ENCODE peak calls at places on chromosomes 12 and 14, in ten cellular contexts. One of them, this sample, is unnamed.
A peak's percentile ranks its signal among the peaks of the same experiment; 100 is the strongest.

GRCh38 chr14:105490572-105491365 is at the start of gene TEDC1:
- DNase-seq in right atrium auricular region: peak; percentile 100
- DNase-seq in stomach: peak; percentile 100
- DNase-seq in tibial artery: peak; percentile 100
- DNase-seq in A549: peak; percentile 100
- DNase-seq in suprapubic skin: peak; percentile 100
- DNase-seq in psoas muscle: peak; percentile 100
- DNase-seq in HCT116: peak; percentile 100
- DNase-seq in HepG2: peak; percentile 99
- DNase-seq in foreskin keratinocyte: peak; percentile 100
- DNase-seq in this sample: peak; percentile 98

GRCh38 chr12:90836689-90837088 is 118.3 kb downstream of the CCER1 start:
- DNase-seq in tibial artery: no peak
- DNase-seq in psoas muscle: no peak
- DNase-seq in foreskin keratinocyte: no peak
- DNase-seq in A549: no peak
- DNase-seq in HCT116: no peak
- DNase-seq in HepG2: no peak
- DNase-seq in right atrium auricular region: no peak
- DNase-seq in suprapubic skin: no peak
- DNase-seq in stomach: no peak
- DNase-seq in this sample: no peak

GRCh38 chr14:74302160-74302628 is 540 bp downstream of the ABCD4 start:
- DNase-seq in psoas muscle: no peak
- DNase-seq in stomach: no peak
- DNase-seq in A549: peak; percentile 51
- DNase-seq in right atrium auricular region: no peak
- DNase-seq in foreskin keratinocyte: peak; percentile 52
- DNase-seq in suprapubic skin: no peak
- DNase-seq in HCT116: no peak
- DNase-seq in HepG2: peak; percentile 58
- DNase-seq in tibial artery: no peak
- DNase-seq in this sample: peak; percentile 55

GRCh38 chr12:104411826-104412626 is 44.7 kb upstream of the CHST11 start:
- DNase-seq in stomach: no peak
- DNase-seq in HCT116: no peak
- DNase-seq in suprapubic skin: no peak
- DNase-seq in psoas muscle: no peak
- DNase-seq in tibial artery: no peak
- DNase-seq in HepG2: no peak
- DNase-seq in right atrium auricular region: no peak
- DNase-seq in foreskin keratinocyte: peak; percentile 32
- DNase-seq in A549: no peak
- DNase-seq in this sample: peak; percentile 17

GRCh38 chr14:71594828-71595227 is 337.4 kb upstream of the RGS6 start:
- DNase-seq in HCT116: no peak
- DNase-seq in stomach: no peak
- DNase-seq in right atrium auricular region: no peak
- DNase-seq in tibial artery: no peak
- DNase-seq in foreskin keratinocyte: no peak
- DNase-seq in psoas muscle: no peak
- DNase-seq in A549: no peak
- DNase-seq in suprapubic skin: no peak
- DNase-seq in HepG2: no peak
- DNase-seq in this sample: no peak

GRCh38 chr12:100229036-100229635 is 28.5 kb downstream of the ACTR6 start:
- DNase-seq in psoas muscle: no peak
- DNase-seq in A549: peak; percentile 60
- DNase-seq in foreskin keratinocyte: peak; percentile 52
- DNase-seq in stomach: no peak
- DNase-seq in tibial artery: no peak
- DNase-seq in HCT116: peak; percentile 15
- DNase-seq in HepG2: peak; percentile 28
- DNase-seq in suprapubic skin: no peak
- DNase-seq in right atrium auricular region: no peak
- DNase-seq in this sample: no peak

GRCh38 chr14:84584526-84584925 is 945.4 kb upstream of the FLRT2 start:
- DNase-seq in right atrium auricular region: no peak
- DNase-seq in foreskin keratinocyte: peak; percentile 18
- DNase-seq in A549: no peak
- DNase-seq in psoas muscle: no peak
- DNase-seq in stomach: no peak
- DNase-seq in suprapubic skin: no peak
- DNase-seq in HepG2: no peak
- DNase-seq in tibial artery: no peak
- DNase-seq in HCT116: no peak
- DNase-seq in this sample: no peak

GRCh38 chr14:69573205-69573840 is 1.3 kb downstream of the CCDC177 start:
- DNase-seq in foreskin keratinocyte: no peak
- DNase-seq in tibial artery: no peak
- DNase-seq in HepG2: no peak
- DNase-seq in stomach: no peak
- DNase-seq in suprapubic skin: no peak
- DNase-seq in psoas muscle: no peak
- DNase-seq in HCT116: no peak
- DNase-seq in right atrium auricular region: no peak
- DNase-seq in A549: peak; percentile 17
- DNase-seq in this sample: no peak

GRCh38 chr12:105226219-105226618 is 9.8 kb downstream of the APPL2 start:
- DNase-seq in stomach: peak; percentile 63
- DNase-seq in right atrium auricular region: peak; percentile 69
- DNase-seq in tibial artery: peak; percentile 86
- DNase-seq in foreskin keratinocyte: no peak
- DNase-seq in HepG2: no peak
- DNase-seq in A549: no peak
- DNase-seq in suprapubic skin: no peak
- DNase-seq in HCT116: no peak
- DNase-seq in psoas muscle: peak; percentile 62
- DNase-seq in this sample: no peak

GRCh38 chr12:118334241-118334640 is 38.5 kb downstream of the TAOK3 start:
- DNase-seq in HCT116: no peak
- DNase-seq in HepG2: no peak
- DNase-seq in tibial artery: no peak
- DNase-seq in A549: no peak
- DNase-seq in right atrium auricular region: no peak
- DNase-seq in suprapubic skin: no peak
- DNase-seq in stomach: no peak
- DNase-seq in psoas muscle: no peak
- DNase-seq in foreskin keratinocyte: no peak
- DNase-seq in this sample: no peak

GRCh38 chr12:76047060-76047459 is 15.5 kb upstream of the PHLDA1 start:
- DNase-seq in A549: no peak
- DNase-seq in psoas muscle: no peak
- DNase-seq in suprapubic skin: no peak
- DNase-seq in right atrium auricular region: no peak
- DNase-seq in stomach: no peak
- DNase-seq in foreskin keratinocyte: no peak
- DNase-seq in tibial artery: no peak
- DNase-seq in HCT116: no peak
- DNase-seq in HepG2: no peak
- DNase-seq in this sample: no peak
- TF ChIP-seq CTCF in A549: no peak
- TF ChIP-seq CTCF in psoas muscle: no peak
- TF ChIP-seq CTCF in suprapubic skin: no peak
- TF ChIP-seq CTCF in right atrium auricular region: no peak
- TF ChIP-seq CTCF in stomach: no peak
- TF ChIP-seq CTCF in foreskin keratinocyte: no peak
- TF ChIP-seq CTCF in tibial artery: no peak
- TF ChIP-seq CTCF in HCT116: no peak
- TF ChIP-seq CTCF in HepG2: no peak
- TF ChIP-seq CTCF in this sample: no peak

GRCh38 chr14:34275038-34275437 is 187.0 kb downstream of the SPTSSA start:
- DNase-seq in right atrium auricular region: no peak
- DNase-seq in HepG2: no peak
- DNase-seq in A549: no peak
- DNase-seq in foreskin keratinocyte: no peak
- DNase-seq in stomach: no peak
- DNase-seq in psoas muscle: no peak
- DNase-seq in tibial artery: no peak
- DNase-seq in suprapubic skin: no peak
- DNase-seq in HCT116: no peak
- DNase-seq in this sample: no peak
- H3K27ac ChIP-seq in right atrium auricular region: no peak overlapping the region
- H3K27ac ChIP-seq in HepG2: no peak overlapping the region
- H3K27ac ChIP-seq in A549: no peak overlapping the region
- H3K27ac ChIP-seq in foreskin keratinocyte: no peak overlapping the region
- H3K27ac ChIP-seq in stomach: no peak overlapping the region
- H3K27ac ChIP-seq in psoas muscle: no peak overlapping the region
- H3K27ac ChIP-seq in tibial artery: no peak overlapping the region
- H3K27ac ChIP-seq in suprapubic skin: no peak overlapping the region
- H3K27ac ChIP-seq in HCT116: no peak overlapping the region
- H3K27ac ChIP-seq in this sample: no peak overlapping the region

DNA sequence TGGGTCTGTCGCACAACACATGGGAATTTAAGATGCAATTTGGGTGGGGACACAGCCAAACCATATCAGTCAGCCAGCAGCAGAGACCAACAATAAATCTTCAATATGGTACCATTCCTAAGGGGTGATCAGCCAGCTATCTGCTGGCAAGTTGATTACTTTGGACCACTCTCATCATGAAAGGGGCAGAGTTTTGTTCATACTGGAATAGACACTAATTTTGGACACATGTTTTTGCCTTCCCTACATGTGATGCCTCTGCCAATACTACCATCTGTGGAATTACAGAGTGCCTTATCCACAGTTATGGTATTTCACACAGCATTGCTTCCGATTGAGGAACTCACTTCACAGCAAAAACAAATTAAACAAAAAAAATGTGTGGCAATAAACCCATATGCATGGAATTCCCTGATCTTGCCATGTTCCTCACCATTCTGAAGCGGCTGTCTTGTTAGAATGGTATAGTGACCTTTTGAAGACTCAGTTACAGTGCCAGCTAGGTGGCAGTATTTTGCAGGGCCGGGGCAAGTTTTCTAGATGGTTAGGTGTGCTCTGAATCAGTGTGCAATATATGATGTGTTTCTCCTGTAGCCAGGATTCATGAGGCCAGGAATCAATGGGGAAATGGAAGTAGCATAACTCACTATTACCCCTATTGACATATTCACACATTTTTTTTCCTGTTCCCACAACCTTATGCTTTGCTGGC is 179.0 kb upstream of the IGF1 start:
- DNase-seq in psoas muscle: no peak
- DNase-seq in foreskin keratinocyte: no peak
- DNase-seq in suprapubic skin: no peak
- DNase-seq in right atrium auricular region: no peak
- DNase-seq in HCT116: no peak
- DNase-seq in stomach: no peak
- DNase-seq in HepG2: no peak
- DNase-seq in tibial artery: no peak
- DNase-seq in A549: peak; percentile 6
- DNase-seq in this sample: no peak
- TF ChIP-seq CTCF in psoas muscle: no peak
- TF ChIP-seq CTCF in foreskin keratinocyte: no peak
- TF ChIP-seq CTCF in suprapubic skin: no peak
- TF ChIP-seq CTCF in right atrium auricular region: no peak
- TF ChIP-seq CTCF in HCT116: peak; percentile 47
- TF ChIP-seq CTCF in stomach: no peak
- TF ChIP-seq CTCF in HepG2: peak; percentile 23
- TF ChIP-seq CTCF in tibial artery: no peak
- TF ChIP-seq CTCF in A549: no peak
- TF ChIP-seq CTCF in this sample: no peak

GRCh38 chr12:53065975-53066593 is 13.1 kb downstream of the SPRYD3 start:
- DNase-seq in stomach: peak; percentile 84
- DNase-seq in A549: peak; percentile 80
- DNase-seq in tibial artery: peak; percentile 92
- DNase-seq in HCT116: peak; percentile 60
- DNase-seq in psoas muscle: peak; percentile 93
- DNase-seq in foreskin keratinocyte: no peak
- DNase-seq in suprapubic skin: peak; percentile 93
- DNase-seq in HepG2: peak; percentile 57
- DNase-seq in right atrium auricular region: peak; percentile 86
- DNase-seq in this sample: peak; percentile 88

GRCh38 chr12:53064613-53065415 is 14.4 kb downstream of the SPRYD3 start:
- DNase-seq in stomach: no peak
- DNase-seq in HCT116: no peak
- DNase-seq in tibial artery: peak; percentile 74
- DNase-seq in suprapubic skin: no peak
- DNase-seq in right atrium auricular region: no peak
- DNase-seq in A549: no peak
- DNase-seq in foreskin keratinocyte: no peak
- DNase-seq in HepG2: no peak
- DNase-seq in psoas muscle: peak; percentile 59
- DNase-seq in this sample: no peak

GRCh38 chr12:53063708-53064612 is 14.1 kb downstream of the TNS2 start:
- DNase-seq in tibial artery: peak; percentile 95
- DNase-seq in psoas muscle: peak; percentile 80
- DNase-seq in HepG2: no peak
- DNase-seq in right atrium auricular region: peak; percentile 86
- DNase-seq in foreskin keratinocyte: no peak
- DNase-seq in HCT116: no peak
- DNase-seq in stomach: no peak
- DNase-seq in A549: no peak
- DNase-seq in suprapubic skin: peak; percentile 82
- DNase-seq in this sample: no peak

GRCh38 chr12:53066594-53066978 is 12.6 kb downstream of the SPRYD3 start:
- DNase-seq in stomach: peak; percentile 22
- DNase-seq in HCT116: no peak
- DNase-seq in right atrium auricular region: peak; percentile 59
- DNase-seq in HepG2: no peak
- DNase-seq in A549: no peak
- DNase-seq in psoas muscle: no peak
- DNase-seq in suprapubic skin: peak; percentile 64
- DNase-seq in tibial artery: no peak
- DNase-seq in foreskin keratinocyte: no peak
- DNase-seq in this sample: no peak

DNA sequence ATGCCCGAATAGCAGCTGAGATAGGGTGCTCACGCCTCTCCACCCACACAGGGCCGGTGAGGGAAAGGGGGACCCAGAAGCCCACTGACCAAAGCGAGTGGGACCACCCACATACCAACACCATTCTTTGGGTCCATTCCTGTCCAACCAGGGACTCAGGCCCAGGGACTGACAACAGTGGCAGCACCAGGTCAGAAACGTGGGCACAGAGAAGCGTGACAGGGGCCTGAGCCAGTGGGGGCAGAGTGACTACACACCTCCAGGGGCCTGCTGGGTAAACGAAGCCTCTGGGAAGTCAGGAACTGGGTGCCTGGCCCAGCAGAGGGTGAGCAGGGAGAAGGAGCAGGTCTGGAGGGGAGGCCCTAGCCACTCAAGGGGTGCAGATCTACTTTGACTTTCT is 13.7 kb downstream of the SPRYD3 start:
- DNase-seq in stomach: no peak
- DNase-seq in A549: no peak
- DNase-seq in HCT116: no peak
- DNase-seq in suprapubic skin: no peak
- DNase-seq in psoas muscle: peak; percentile 59
- DNase-seq in tibial artery: peak; percentile 72
- DNase-seq in foreskin keratinocyte: no peak
- DNase-seq in HepG2: no peak
- DNase-seq in right atrium auricular region: peak; percentile 58
- DNase-seq in this sample: no peak
- H3K27ac ChIP-seq in stomach: peak overlapping the region; percentile 78
- H3K27ac ChIP-seq in A549: peak overlapping the region; percentile 87
- H3K27ac ChIP-seq in HCT116: peak overlapping the region; percentile 8
- H3K27ac ChIP-seq in suprapubic skin: peak overlapping the region; percentile 10
- H3K27ac ChIP-seq in psoas muscle: peak overlapping the region; percentile 61
- H3K27ac ChIP-seq in tibial artery: peak overlapping the region; percentile 93
- H3K27ac ChIP-seq in foreskin keratinocyte: no peak overlapping the region
- H3K27ac ChIP-seq in HepG2: no peak overlapping the region
- H3K27ac ChIP-seq in right atrium auricular region: peak overlapping the region; percentile 80
- H3K27ac ChIP-seq in this sample: peak overlapping the region; percentile 97